ENCODE peak calls at places on chromosomes 4 and X, in four cellular contexts. One of them, this sample, is unnamed. For H3K9me3, the result is how much of the 10 kb centered on the place peaks cover.

GRCh38 chrX:20913760-20914159 is 460.5 kb upstream of the CNKSR2 start:
- DNase-seq in stomach: no peak
- DNase-seq in testis: peak
- DNase-seq in tibial artery: no peak
- DNase-seq in this sample: no peak

GRCh38 chr4:102037566-102037965 is 247.0 kb downstream of the BANK1 start:
- DNase-seq in stomach: no peak
- DNase-seq in testis: no peak
- DNase-seq in tibial artery: no peak
- DNase-seq in this sample: no peak

GRCh38 chr4:23163649-23164436 is 471.1 kb downstream of the GBA3 start:
- DNase-seq in stomach: no peak
- DNase-seq in testis: no peak
- DNase-seq in tibial artery: no peak
- DNase-seq in this sample: no peak

GRCh38 chr4:165974647-165975335 is 101.8 kb downstream of the TLL1 start:
- DNase-seq in stomach: no peak
- DNase-seq in testis: no peak
- DNase-seq in tibial artery: no peak
- DNase-seq in this sample: no peak

GRCh38 chr4:14309429-14309828 is 681.9 kb upstream of the BOD1L1 start:
- DNase-seq in stomach: no peak
- DNase-seq in testis: peak
- DNase-seq in tibial artery: no peak
- DNase-seq in this sample: no peak

GRCh38 chrX:48520455-48520854 is 1.2 kb upstream of the EBP start:
- DNase-seq in stomach: no peak
- DNase-seq in testis: no peak
- DNase-seq in tibial artery: no peak
- DNase-seq in this sample: no peak

GRCh38 chr4:41799126-41799525 is 50.6 kb upstream of the PHOX2B start:
- DNase-seq in stomach: no peak
- DNase-seq in testis: no peak
- DNase-seq in tibial artery: no peak
- DNase-seq in this sample: no peak

GRCh38 chrX:153961292-153961691 is 10.3 kb downstream of the HCFC1 start:
- DNase-seq in stomach: no peak
- DNase-seq in testis: no peak
- DNase-seq in tibial artery: no peak
- DNase-seq in this sample: no peak

GRCh38 chrX:136344321-136344720 is 43.6 kb downstream of the ADGRG4 start:
- DNase-seq in stomach: no peak
- DNase-seq in testis: no peak
- DNase-seq in tibial artery: no peak
- DNase-seq in this sample: no peak

GRCh38 chr4:54363037-54363436 is 133.9 kb downstream of the PDGFRA start:
- DNase-seq in stomach: no peak
- DNase-seq in testis: no peak
- DNase-seq in tibial artery: no peak
- DNase-seq in this sample: no peak

GRCh38 chr4:7539659-7540058 is 104.9 kb upstream of the PSAPL1 start:
- DNase-seq in stomach: no peak
- DNase-seq in testis: peak
- DNase-seq in tibial artery: no peak
- DNase-seq in this sample: peak

GRCh38 chrX:86383681-86384540 is 235.7 kb downstream of the DACH2 start:
- DNase-seq in stomach: no peak
- DNase-seq in testis: no peak
- DNase-seq in tibial artery: no peak
- DNase-seq in this sample: no peak

GRCh38 chr4:55008166-55009056 is 117.0 kb downstream of the KDR start:
- DNase-seq in stomach: no peak
- DNase-seq in testis: peak
- DNase-seq in tibial artery: no peak
- DNase-seq in this sample: no peak

GRCh38 chr4:76601791-76602190 is 166.8 kb downstream of the SHROOM3 start:
- DNase-seq in stomach: no peak
- DNase-seq in testis: no peak
- DNase-seq in tibial artery: no peak
- DNase-seq in this sample: no peak

GRCh38 chr4:77031544-77031943 is 44.2 kb downstream of the CCNI start:
- DNase-seq in stomach: no peak
- DNase-seq in testis: no peak
- DNase-seq in tibial artery: no peak
- DNase-seq in this sample: no peak

GRCh38 chrX:66163849-66164401 is at the start of gene HEPH:
- DNase-seq in stomach: no peak
- DNase-seq in testis: peak
- DNase-seq in tibial artery: no peak
- DNase-seq in this sample: no peak

GRCh38 chrX:66164931-66165330 is 884 bp downstream of the HEPH start:
- DNase-seq in stomach: no peak
- DNase-seq in testis: no peak
- DNase-seq in tibial artery: no peak
- DNase-seq in this sample: no peak

GRCh38 chrX:66162331-66162822 is 1.7 kb upstream of the HEPH start:
- DNase-seq in stomach: no peak
- DNase-seq in testis: no peak
- DNase-seq in tibial artery: no peak
- DNase-seq in this sample: no peak

GRCh38 chrX:66163447-66163846 is 600 bp upstream of the HEPH start:
- DNase-seq in stomach: no peak
- DNase-seq in testis: no peak
- DNase-seq in tibial artery: no peak
- DNase-seq in this sample: no peak

GRCh38 chrX:66164470-66164869 is 423 bp downstream of the HEPH start:
- DNase-seq in stomach: no peak
- DNase-seq in testis: no peak
- DNase-seq in tibial artery: no peak
- DNase-seq in this sample: no peak
- H3K4me3 ChIP-seq in stomach: peak
- H3K4me3 ChIP-seq in testis: no peak
- H3K4me3 ChIP-seq in tibial artery: peak
- H3K4me3 ChIP-seq in this sample: no peak

GRCh38 chr4:127400736-127401346 is 231.9 kb upstream of the INTU start:
- DNase-seq in stomach: peak
- DNase-seq in testis: peak
- DNase-seq in tibial artery: peak
- DNase-seq in this sample: peak
- TF ChIP-seq CTCF in stomach: peak
- TF ChIP-seq CTCF in testis: peak
- TF ChIP-seq CTCF in tibial artery: peak
- TF ChIP-seq CTCF in this sample: peak

GRCh38 chr4:35709080-35709479 is 535.2 kb downstream of the ARAP2 start:
- DNase-seq in stomach: no peak
- DNase-seq in testis: no peak
- DNase-seq in tibial artery: no peak
- DNase-seq in this sample: no peak

GRCh38 chr4:35710343-35710742 is 534.0 kb downstream of the ARAP2 start:
- DNase-seq in stomach: no peak
- DNase-seq in testis: no peak
- DNase-seq in tibial artery: no peak
- DNase-seq in this sample: no peak

GRCh38 chr4:35711127-35711526 is 533.2 kb downstream of the ARAP2 start:
- DNase-seq in stomach: no peak
- DNase-seq in testis: no peak
- DNase-seq in tibial artery: no peak
- DNase-seq in this sample: no peak
- H3K9me3 ChIP-seq in stomach: under half
- H3K9me3 ChIP-seq in testis: under half
- H3K9me3 ChIP-seq in tibial artery: under half
- H3K9me3 ChIP-seq in this sample: under half

GRCh38 chr4:139605516-139605915 is 49.5 kb upstream of the SETD7 start:
- DNase-seq in stomach: no peak
- DNase-seq in testis: no peak
- DNase-seq in tibial artery: no peak
- DNase-seq in this sample: no peak

GRCh38 chr4:139607302-139608060 is 51.5 kb upstream of the SETD7 start:
- DNase-seq in stomach: no peak
- DNase-seq in testis: no peak
- DNase-seq in tibial artery: no peak
- DNase-seq in this sample: no peak

GRCh38 chr4:139603576-139604387 is 47.8 kb upstream of the SETD7 start:
- DNase-seq in stomach: no peak
- DNase-seq in testis: peak
- DNase-seq in tibial artery: no peak
- DNase-seq in this sample: peak

GRCh38 chr4:139609647-139610046 is 53.6 kb upstream of the SETD7 start:
- DNase-seq in stomach: no peak
- DNase-seq in testis: no peak
- DNase-seq in tibial artery: no peak
- DNase-seq in this sample: no peak

DNA sequence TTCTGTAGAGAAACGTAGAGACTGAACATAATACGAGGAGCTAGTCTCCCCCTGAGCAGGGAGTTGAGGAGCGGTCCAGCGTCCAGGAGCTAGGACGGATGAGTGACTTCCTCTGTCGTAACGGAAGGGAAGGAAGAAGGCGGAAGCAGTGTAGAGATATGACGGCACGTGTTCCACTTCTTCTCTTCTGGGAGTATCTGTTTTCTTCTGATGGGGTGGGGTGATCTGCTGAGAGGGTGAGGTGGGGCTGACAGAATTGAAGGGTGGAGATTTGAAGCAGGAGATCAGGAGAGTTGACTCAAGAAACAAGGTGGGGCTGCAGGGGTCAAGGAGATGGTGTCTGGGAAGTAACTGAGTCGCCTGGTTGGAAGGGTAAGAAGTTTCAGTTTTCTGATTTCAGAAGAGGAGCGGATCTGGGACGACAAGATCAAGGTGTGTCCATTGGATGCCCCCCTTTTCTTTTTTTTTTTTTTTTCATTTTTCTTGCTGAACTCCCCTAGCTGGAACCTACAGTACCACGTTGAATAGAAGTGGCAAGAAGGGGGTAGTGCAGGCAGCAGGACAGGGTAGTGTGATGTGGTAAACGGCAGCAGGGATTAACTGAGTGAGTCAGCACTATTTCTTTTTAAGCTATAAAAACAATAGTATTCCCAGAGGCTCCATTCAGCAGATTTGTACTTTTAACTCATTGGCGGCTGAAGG is 50.7 kb upstream of the SETD7 start:
- DNase-seq in stomach: no peak
- DNase-seq in testis: peak
- DNase-seq in tibial artery: no peak
- DNase-seq in this sample: no peak
- H3K4me3 ChIP-seq in stomach: no peak
- H3K4me3 ChIP-seq in testis: peak
- H3K4me3 ChIP-seq in tibial artery: peak
- H3K4me3 ChIP-seq in this sample: no peak

GRCh38 chrX:85109235-85109634 is 105.6 kb downstream of the APOOL start:
- DNase-seq in stomach: no peak
- DNase-seq in testis: peak
- DNase-seq in tibial artery: no peak
- DNase-seq in this sample: peak
- TF ChIP-seq CTCF in stomach: no peak
- TF ChIP-seq CTCF in testis: no peak
- TF ChIP-seq CTCF in tibial artery: no peak
- TF ChIP-seq CTCF in this sample: peak

GRCh38 chr4:1253831-1254230 is 4.9 kb upstream of the CTBP1 start:
- DNase-seq in stomach: no peak
- DNase-seq in testis: no peak
- DNase-seq in tibial artery: no peak
- DNase-seq in this sample: no peak
- H3K9me3 ChIP-seq in stomach: under half
- H3K9me3 ChIP-seq in testis: under half
- H3K9me3 ChIP-seq in tibial artery: under half
- H3K9me3 ChIP-seq in this sample: under half

GRCh38 chr4:4593596-4593995 is 51.7 kb upstream of the STX18 start:
- DNase-seq in stomach: no peak
- DNase-seq in testis: no peak
- DNase-seq in tibial artery: no peak
- DNase-seq in this sample: no peak
- H3K4me3 ChIP-seq in stomach: no peak
- H3K4me3 ChIP-seq in testis: no peak
- H3K4me3 ChIP-seq in tibial artery: no peak
- H3K4me3 ChIP-seq in this sample: no peak

GRCh38 chr4:45663495-45664148 is 460.2 kb downstream of the GABRG1 start:
- DNase-seq in stomach: no peak
- DNase-seq in testis: no peak
- DNase-seq in tibial artery: no peak
- DNase-seq in this sample: no peak

GRCh38 chr4:45661893-45662292 is 462.0 kb downstream of the GABRG1 start:
- DNase-seq in stomach: no peak
- DNase-seq in testis: no peak
- DNase-seq in tibial artery: no peak
- DNase-seq in this sample: no peak

GRCh38 chr4:45668086-45668485 is 455.8 kb downstream of the GABRG1 start:
- DNase-seq in stomach: no peak
- DNase-seq in testis: no peak
- DNase-seq in tibial artery: no peak
- DNase-seq in this sample: no peak

DNA sequence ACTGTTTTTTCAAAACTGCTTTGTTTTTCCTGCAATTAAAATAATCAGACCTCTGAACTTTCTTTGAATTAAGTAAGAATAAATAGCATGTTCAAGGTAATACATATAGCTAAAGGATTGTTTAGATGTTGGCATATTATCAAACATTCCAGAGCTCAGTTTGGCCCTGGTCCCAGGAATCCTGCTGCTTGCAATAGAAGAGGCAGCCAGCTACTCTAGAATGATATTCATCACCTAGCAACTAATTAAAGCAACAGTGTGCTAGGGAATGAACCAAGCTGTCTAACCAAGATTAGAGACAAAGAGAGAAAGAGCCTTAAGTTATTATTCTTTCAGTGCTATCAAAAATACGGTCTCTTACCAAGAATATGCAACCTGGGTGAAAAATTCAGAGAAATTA is 460.9 kb downstream of the GABRG1 start:
- DNase-seq in stomach: peak
- DNase-seq in testis: peak
- DNase-seq in tibial artery: no peak
- DNase-seq in this sample: no peak
- TF ChIP-seq CTCF in stomach: no peak
- TF ChIP-seq CTCF in testis: no peak
- TF ChIP-seq CTCF in tibial artery: no peak
- TF ChIP-seq CTCF in this sample: no peak

GRCh38 chrX:70044541-70045245 is 5.0 kb downstream of the AWAT2 start:
- DNase-seq in stomach: no peak
- DNase-seq in testis: no peak
- DNase-seq in tibial artery: no peak
- DNase-seq in this sample: no peak
- H3K9me3 ChIP-seq in stomach: under half
- H3K9me3 ChIP-seq in testis: under half
- H3K9me3 ChIP-seq in tibial artery: under half
- H3K9me3 ChIP-seq in this sample: under half

This sample was measured in BE2C.